ENCODE peak calls at places on chromosomes 2 and 18, in six cellular contexts. I is stimulated activated CD4-positive, alpha-beta T cell treated with anti-CD3 and anti-CD28 coated beads, TNF-alpha, amount 100 ng/mL, for 1 hour; X is NCI-H460; J is NCI-H187; E is activated naive CD4-positive, alpha-beta T cell; S is AG20443. B is an unnamed sample.

GRCh38 chr2:28296243-28296642 is 96.4 kb upstream of the FOSL2 start:
- DNase-seq in I (no peak), E (no peak), X (no peak), J (no peak), S (peak; percentile 18), B (peak; percentile 21)

GRCh38 chr2:152046940-152047339 is 51.9 kb downstream of the CACNB4 start:
- DNase-seq in J (no peak), E (no peak), X (no peak), I (no peak), S (no peak), B (no peak)

GRCh38 chr18:35458677-35459441 is 38.9 kb downstream of the INO80C start:
- DNase-seq in X (no peak), E (no peak), J (no peak), S (peak; percentile 65), I (no peak), B (peak; percentile 34)

GRCh38 chr2:104620840-104621239 is 233.1 kb upstream of the POU3F3 start:
- DNase-seq in S (no peak), E (no peak), X (no peak), I (no peak), J (no peak), B (no peak)

GRCh38 chr2:162058973-162059668 is 14.9 kb downstream of the DPP4 start:
- DNase-seq in I (no peak), J (no peak), S (no peak), E (no peak), X (peak; percentile 3), B (no peak)

GRCh38 chr2:199465988-199466703 is 8.4 kb upstream of the SATB2 start:
- DNase-seq in I (no peak), E (no peak), S (no peak), X (no peak), J (no peak), B (no peak)

GRCh38 chr2:130915149-130915548 is 78.4 kb downstream of the ARHGEF4 start:
- DNase-seq in E (no peak), I (no peak), S (no peak), J (no peak), X (no peak), B (no peak)

GRCh38 chr2:241804326-241805276 is 4.4 kb upstream of the NEU4 start:
- DNase-seq in X (no peak), E (no peak), I (no peak), J (no peak), S (peak; percentile 9), B (no peak)

GRCh38 chr2:172282944-172283343 is 144.4 kb upstream of the ITGA6 start:
- DNase-seq in S (peak; percentile 73), X (peak; percentile 76), E (no peak), J (no peak), I (no peak), B (no peak)

GRCh38 chr2:230660294-230661060 is 52.2 kb upstream of the CAB39 start:
- DNase-seq in E (no peak), I (no peak), J (no peak), X (no peak), S (no peak), B (no peak)

GRCh38 chr18:40987581-40987980 is 967.5 kb upstream of the PIK3C3 start:
- DNase-seq in J (no peak), S (no peak), E (no peak), X (no peak), I (no peak), B (no peak)

GRCh38 chr2:70010222-70011111 is 49.0 kb upstream of the ASPRV1 start:
- DNase-seq in I (no peak), S (no peak), X (no peak), E (no peak), J (no peak), B (no peak)

GRCh38 chr2:197628043-197628500 is 47.3 kb downstream of the RFTN2 start:
- DNase-seq in J (no peak), S (peak; percentile 39), E (no peak), X (no peak), I (no peak), B (no peak)

GRCh38 chr2:36780231-36780808 is 83.8 kb downstream of the VIT start:
- DNase-seq in J (no peak), S (peak; percentile 79), E (no peak), I (no peak), X (peak; percentile 54), B (peak; percentile 38)

GRCh38 chr2:120650022-120650644 is 85.5 kb upstream of the GLI2 start:
- DNase-seq in I (no peak), J (no peak), X (no peak), E (no peak), S (no peak), B (no peak)